ENCODE peak calls at places on chromosomes 2 and 18, in six cellular contexts. S is GM13977; P is AG09319; Z is HCT116; O is B cell; V is activated CD8-positive, alpha-beta memory T cell treated with anti-CD3 and anti-CD28 coated beads, Interleukin-2, amount 50 U/mL, for 48 hours. D is an unnamed sample.

GRCh38 chr2:236787885-236788284 is 218.3 kb downstream of the ACKR3 start:
- DNase-seq in S (no peak), P (no peak), Z (no peak), O (no peak), V (no peak), D (no peak)

GRCh38 chr2:100036793-100037192 is 105.6 kb downstream of the AFF3 start:
- DNase-seq in S (no peak), P (no peak), Z (no peak), O (no peak), V (no peak), D (no peak)

GRCh38 chr2:37326285-37326684 is 1.7 kb upstream of the PRKD3 start:
- DNase-seq in S (no peak), P (peak), Z (no peak), O (no peak), V (no peak), D (no peak)

GRCh38 chr2:172806426-172807008 is 70.9 kb downstream of the RAPGEF4 start:
- DNase-seq in S (peak), P (peak), Z (peak), O (peak), V (no peak), D (no peak)

GRCh38 chr2:172339431-172340010 is 87.9 kb upstream of the ITGA6 start:
- DNase-seq in S (no peak), P (no peak), Z (no peak), O (no peak), V (no peak), D (no peak)

GRCh38 chr2:45353879-45354278 is 257.2 kb downstream of the SRBD1 start:
- DNase-seq in S (no peak), P (peak), Z (no peak), O (no peak), V (no peak), D (no peak)

GRCh38 chr2:44965684-44966083 is 24.2 kb downstream of the SIX3 start:
- DNase-seq in S (no peak), P (no peak), Z (no peak), O (no peak), V (no peak), D (no peak)

GRCh38 chr2:15841776-15842554 is 98.4 kb upstream of the MYCN start:
- DNase-seq in S (no peak), P (no peak), Z (no peak), O (no peak), V (no peak), D (no peak)

GRCh38 chr2:212354382-212354781 is 184.2 kb downstream of the ERBB4 start:
- DNase-seq in S (no peak), P (no peak), Z (no peak), O (no peak), V (no peak), D (no peak)

GRCh38 chr18:48662021-48662661 is 123.3 kb downstream of the CTIF start:
- DNase-seq in S (no peak), P (peak), Z (no peak), O (no peak), V (no peak), D (no peak)

GRCh38 chr2:190023860-190024259 is 38.7 kb downstream of the MSTN start:
- DNase-seq in S (peak), P (no peak), Z (peak), O (peak), V (no peak), D (no peak)

GRCh38 chr2:117378653-117379052 is 435.8 kb upstream of the DDX18 start:
- DNase-seq in S (no peak), P (no peak), Z (no peak), O (no peak), V (no peak), D (no peak)

GRCh38 chr2:188665196-188665595 is 309.0 kb upstream of the COL3A1 start:
- DNase-seq in S (no peak), P (no peak), Z (no peak), O (no peak), V (no peak), D (no peak)

GRCh38 chr2:84874381-84875212 is 6.3 kb downstream of the TRABD2A start:
- DNase-seq in S (no peak), P (no peak), Z (no peak), O (no peak), V (peak), D (no peak)

GRCh38 chr2:60339286-60339685 is 214.2 kb downstream of the BCL11A start:
- DNase-seq in S (no peak), P (no peak), Z (no peak), O (no peak), V (no peak), D (no peak)

GRCh38 chr2:67828066-67828465 is 234.7 kb downstream of the C1D start:
- DNase-seq in S (no peak), P (no peak), Z (no peak), O (no peak), V (no peak), D (no peak)

GRCh38 chr2:41894563-41895333 is 153.1 kb upstream of the PKDCC start:
- DNase-seq in S (no peak), P (no peak), Z (no peak), O (no peak), V (no peak), D (no peak)

GRCh38 chr2:28754321-28754720 is 2.7 kb downstream of the PPP1CB start:
- DNase-seq in S (no peak), P (no peak), Z (no peak), O (no peak), V (no peak), D (no peak)

GRCh38 chr2:202695166-202695565 is 60.4 kb downstream of the FAM117B start:
- DNase-seq in S (no peak), P (no peak), Z (no peak), O (no peak), V (no peak), D (no peak)

GRCh38 chr2:33812707-33813106 is 213.6 kb upstream of the FAM98A start:
- DNase-seq in S (peak), P (no peak), Z (no peak), O (no peak), V (no peak), D (no peak)

GRCh38 chr2:29616569-29616968 is 304.8 kb downstream of the ALK start:
- DNase-seq in S (no peak), P (no peak), Z (no peak), O (no peak), V (no peak), D (no peak)